ENCODE peak calls at places on chromosomes 11 and 22, in eight cellular contexts. E is AG04449; I is stimulated activated CD4-positive, alpha-beta T cell treated with anti-CD3 and anti-CD28 coated beads, TNF-alpha, amount 100 ng/mL, for 1 hour; M is activated T-helper 1 cell treated with anti-CD3 and anti-CD28 coated beads, Interleukin-2, amount 50 U/mL, for 16 hours; S is activated CD8-positive, alpha-beta T cell treated with anti-CD3 and anti-CD28 coated beads for 36 hours; T is NCI-H1092 treated with DMSO at 0.1 percent for 48 hours; O is SJSA1; Z is sciatic nerve. F is an unnamed sample.
A peak's percentile ranks its signal among the peaks of the same experiment; 100 is the strongest.

GRCh38 chr11:61359541-61359940 is 2.1 kb downstream of the CYB561A3 start:
- DNase-seq in E (no peak), I (no peak), M (no peak), S (no peak), T (no peak), O (no peak), Z (no peak), F (no peak)

GRCh38 chr22:42805016-42805997 is 51.8 kb downstream of the ARFGAP3 start:
- DNase-seq in E (no peak), I (no peak), M (no peak), S (no peak), T (peak; percentile 54), O (peak; percentile 50), Z (peak; percentile 63), F (no peak)

GRCh38 chr11:124143034-124143433 is 27.8 kb downstream of the VWA5A start:
- DNase-seq in E (no peak), I (no peak), M (no peak), S (no peak), T (no peak), O (no peak), Z (no peak), F (no peak)

GRCh38 chr22:30423296-30423958 is 2.1 kb upstream of the MTFP1 start:
- DNase-seq in E (no peak), I (peak; percentile 27), M (peak; percentile 26), S (peak; percentile 80), T (no peak), O (peak; percentile 82), Z (peak; percentile 85), F (no peak)

GRCh38 chr11:199782-200181 is 6.9 kb downstream of the SCGB1C1 start:
- DNase-seq in E (no peak), I (no peak), M (no peak), S (no peak), T (no peak), O (peak; percentile 35), Z (peak; percentile 59), F (peak; percentile 94)

GRCh38 chr11:70112017-70112434 is 33.9 kb downstream of the ANO1 start:
- DNase-seq in E (no peak), I (no peak), M (no peak), S (no peak), T (no peak), O (no peak), Z (no peak), F (no peak)

GRCh38 chr22:20552450-20552894 is 45.1 kb downstream of the MED15 start:
- DNase-seq in E (no peak), I (no peak), M (no peak), S (no peak), T (no peak), O (no peak), Z (peak; percentile 84), F (peak; percentile 89)

GRCh38 chr22:49997221-49997599 is 15.4 kb downstream of the IL17REL start:
- DNase-seq in E (no peak), I (no peak), M (no peak), S (no peak), T (no peak), O (no peak), Z (peak; percentile 59), F (peak; percentile 73)

GRCh38 chr11:117733311-117733710 is 63.7 kb downstream of the DSCAML1 start:
- DNase-seq in E (no peak), I (no peak), M (no peak), S (no peak), T (no peak), O (no peak), Z (no peak), F (no peak)

GRCh38 chr11:102592634-102593581 is 32.2 kb downstream of the MMP20 start:
- DNase-seq in E (no peak), I (no peak), M (no peak), S (no peak), T (no peak), O (no peak), Z (no peak), F (no peak)

GRCh38 chr22:20464096-20464614 is 26.5 kb upstream of the SCARF2 start:
- DNase-seq in E (no peak), I (peak; percentile 32), M (peak; percentile 29), S (peak; percentile 81), T (no peak), O (no peak), Z (no peak), F (no peak)

GRCh38 chr11:34674038-34674437 is 53.1 kb downstream of the EHF start:
- DNase-seq in E (no peak), I (no peak), M (no peak), S (no peak), T (no peak), O (no peak), Z (no peak), F (no peak)

GRCh38 chr22:45997775-45998637 is 21.0 kb upstream of the WNT7B start:
- DNase-seq in E (no peak), I (no peak), M (no peak), S (peak; percentile 1), T (no peak), O (no peak), Z (no peak), F (peak; percentile 95)

GRCh38 chr11:84558085-84558905 is 1068.8 kb downstream of the DLG2 start:
- DNase-seq in E (peak; percentile 28), I (no peak), M (no peak), S (peak; percentile 26), T (peak; percentile 64), O (no peak), Z (no peak), F (peak; percentile 42)

GRCh38 chr11:13963169-13963948 is 836 bp downstream of the SPON1 start:
- DNase-seq in E (no peak), I (no peak), M (no peak), S (peak; percentile 60), T (no peak), O (peak; percentile 63), Z (peak; percentile 60), F (peak; percentile 80)

GRCh38 chr11:77153276-77154185 is 25.5 kb downstream of the MYO7A start:
- DNase-seq in E (no peak), I (no peak), M (no peak), S (peak; percentile 25), T (no peak), O (no peak), Z (no peak), F (peak; percentile 77)

GRCh38 chr22:47627561-47628253 is 865.3 kb downstream of the TBC1D22A start:
- DNase-seq in E (no peak), I (no peak), M (no peak), S (no peak), T (no peak), O (no peak), Z (no peak), F (no peak)

GRCh38 chr11:70737816-70738630 is 339.7 kb downstream of the CTTN start:
- DNase-seq in E (no peak), I (no peak), M (no peak), S (no peak), T (no peak), O (no peak), Z (no peak), F (peak; percentile 19)

GRCh38 chr22:46262449-46263207 is 515 bp downstream of the PKDREJ start:
- DNase-seq in E (no peak), I (no peak), M (no peak), S (peak; percentile 68), T (no peak), O (no peak), Z (peak; percentile 77), F (peak; percentile 93)

GRCh38 chr11:94581926-94582325 is 14.8 kb downstream of the PIWIL4 start:
- DNase-seq in E (no peak), I (no peak), M (no peak), S (no peak), T (no peak), O (no peak), Z (no peak), F (no peak)

GRCh38 chr11:18013790-18014507 is 1.1 kb upstream of the SERGEF start:
- DNase-seq in E (no peak), I (no peak), M (no peak), S (peak; percentile 9), T (peak; percentile 62), O (no peak), Z (no peak), F (no peak)

GRCh38 chr11:64104632-64105031 is 61.3 kb downstream of the MACROD1 start:
- DNase-seq in E (no peak), I (no peak), M (no peak), S (no peak), T (no peak), O (no peak), Z (no peak), F (no peak)

GRCh38 chr11:11810764-11811726 is 30.7 kb upstream of the USP47 start:
- DNase-seq in E (no peak), I (no peak), M (no peak), S (peak; percentile 5), T (no peak), O (no peak), Z (no peak), F (no peak)

GRCh38 chr22:30459206-30460052 is 12.4 kb downstream of the SEC14L3 start:
- DNase-seq in E (no peak), I (no peak), M (no peak), S (peak; percentile 56), T (no peak), O (no peak), Z (no peak), F (no peak)

GRCh38 chr22:45657701-45658100 is 13.9 kb upstream of the ATXN10 start:
- DNase-seq in E (no peak), I (no peak), M (no peak), S (no peak), T (no peak), O (no peak), Z (no peak), F (no peak)

GRCh38 chr11:47329431-47329993 is 23.0 kb downstream of the MYBPC3 start:
- DNase-seq in E (no peak), I (no peak), M (no peak), S (no peak), T (no peak), O (peak; percentile 36), Z (no peak), F (peak; percentile 77)

GRCh38 chr11:22510741-22511140 is 114.9 kb downstream of the FANCF start:
- DNase-seq in E (no peak), I (no peak), M (no peak), S (no peak), T (no peak), O (no peak), Z (no peak), F (no peak)

GRCh38 chr11:130786987-130787688 is 129.1 kb downstream of the SNX19 start:
- DNase-seq in E (no peak), I (no peak), M (no peak), S (no peak), T (no peak), O (peak; percentile 71), Z (no peak), F (peak; percentile 56)

GRCh38 chr11:76782526-76783293 is 446 bp upstream of the TSKU start:
- DNase-seq in E (peak; percentile 74), I (no peak), M (no peak), S (peak; percentile 90), T (peak; percentile 78), O (peak; percentile 88), Z (peak; percentile 93), F (peak; percentile 99)

GRCh38 chr11:26901162-26901561 is 92.8 kb upstream of the FIBIN start:
- DNase-seq in E (peak; percentile 17), I (no peak), M (no peak), S (no peak), T (no peak), O (no peak), Z (no peak), F (no peak)

GRCh38 chr22:37804886-37805857 is 2.6 kb upstream of the GCAT start:
- DNase-seq in E (no peak), I (peak; percentile 68), M (peak; percentile 38), S (peak; percentile 71), T (peak; percentile 86), O (peak; percentile 87), Z (peak; percentile 96), F (peak; percentile 97)

GRCh38 chr11:107427569-107428180 is 29.9 kb downstream of the CWF19L2 start:
- DNase-seq in E (no peak), I (no peak), M (no peak), S (no peak), T (no peak), O (no peak), Z (no peak), F (no peak)

GRCh38 chr11:1574256-1575242 is 2.5 kb upstream of the DUSP8 start:
- DNase-seq in E (no peak), I (peak; percentile 57), M (peak; percentile 45), S (peak; percentile 72), T (peak; percentile 50), O (no peak), Z (peak; percentile 69), F (peak; percentile 94)

GRCh38 chr11:114399903-114400221 is 449 bp downstream of the C11orf71 start:
- DNase-seq in E (no peak), I (no peak), M (no peak), S (no peak), T (peak; percentile 92), O (no peak), Z (no peak), F (peak; percentile 47)